ENCODE peak calls at places on chromosomes 13 and 19, in five cellular contexts. I is left kidney, L is HEK293T, U is NCI-H748 treated with DMSO at 0.1 percent for 48 hours, Z is IMR-90. V is an unnamed sample.

GRCh38 chr13:43285891-43286602 is 262.7 kb downstream of the DNAJC15 start:
- DNase-seq in I (peak), L (no peak), U (no peak), Z (peak), V (peak)

GRCh38 chr19:18349524-18350128 is 9.2 kb downstream of the PGPEP1 start:
- DNase-seq in I (peak), L (peak), U (no peak), Z (peak), V (peak)

GRCh38 chr13:24130134-24130792 is 30.3 kb upstream of the SPATA13 start:
- DNase-seq in I (peak), L (no peak), U (no peak), Z (peak), V (no peak)

GRCh38 chr19:45163156-45163555 is 2.4 kb upstream of the NKPD1 start:
- DNase-seq in I (no peak), L (no peak), U (no peak), Z (no peak), V (no peak)

GRCh38 chr19:33622809-33623511 is 1.2 kb downstream of the CHST8 start:
- DNase-seq in I (peak), L (peak), U (no peak), Z (no peak), V (no peak)

GRCh38 chr13:98577823-98578285 is 947 bp upstream of the STK24 start:
- DNase-seq in I (peak), L (no peak), U (no peak), Z (no peak), V (no peak)

GRCh38 chr13:30418075-30418715 is 4.1 kb upstream of the UBE2L5 start:
- DNase-seq in I (peak), L (no peak), U (no peak), Z (no peak), V (peak)

GRCh38 chr13:54945978-54946377 is 1917.4 kb downstream of the OLFM4 start:
- DNase-seq in I (no peak), L (no peak), U (peak), Z (no peak), V (no peak)

GRCh38 chr13:48006396-48006795 is 5.3 kb upstream of the SUCLA2 start:
- DNase-seq in I (no peak), L (no peak), U (no peak), Z (no peak), V (no peak)

GRCh38 chr13:37385248-37385647 is 213.3 kb downstream of the POSTN start:
- DNase-seq in I (no peak), L (no peak), U (no peak), Z (no peak), V (no peak)

GRCh38 chr13:91609353-91609752 is 210.9 kb downstream of the GPC5 start:
- DNase-seq in I (peak), L (peak), U (no peak), Z (peak), V (peak)

GRCh38 chr19:37389234-37389633 is 18.3 kb downstream of the ZNF527 start:
- DNase-seq in I (no peak), L (no peak), U (no peak), Z (no peak), V (no peak)

GRCh38 chr13:75481176-75482069 is 546 bp downstream of the TBC1D4 start:
- DNase-seq in I (peak), L (peak), U (peak), Z (no peak), V (peak)

GRCh38 chr19:10919352-10920287 is 8.8 kb downstream of the YIPF2 start:
- DNase-seq in I (no peak), L (no peak), U (no peak), Z (no peak), V (no peak)